ENCODE peak calls at places on chromosomes 11 and 22, in five cellular contexts. D, Q, U, Y and W are unnamed samples.

GRCh38 chr22:17218341-17218740 is 894 bp downstream of the ADA2 start:
- DNase-seq in U (no peak), D (no peak), Q (no peak), Y (no peak), W (no peak)

GRCh38 chr11:108853864-108854263 is 189.0 kb downstream of the DDX10 start:
- DNase-seq in Q (no peak), Y (no peak), U (no peak), D (no peak), W (peak)

GRCh38 chr22:37063436-37064420 is 12.2 kb downstream of the KCTD17 start:
- DNase-seq in Q (no peak), U (no peak), Y (no peak), D (no peak), W (peak)

GRCh38 chr11:70477607-70478006 is 79.3 kb downstream of the CTTN start:
- DNase-seq in U (no peak), Q (no peak), D (no peak), Y (peak), W (no peak)

GRCh38 chr11:17607083-17607429 is 60.0 kb downstream of the OTOG start:
- DNase-seq in Q (no peak), D (no peak), U (no peak), Y (no peak), W (no peak)

GRCh38 chr11:116875194-116875593 is 37.8 kb upstream of the APOA1 start:
- DNase-seq in D (no peak), U (no peak), Y (no peak), Q (no peak), W (no peak)

GRCh38 chr11:5610446-5610845 is 14.0 kb downstream of the TRIM6 start:
- DNase-seq in Y (no peak), D (no peak), U (no peak), Q (no peak), W (no peak)

GRCh38 chr11:62909107-62909894 is 11.9 kb downstream of the CHRM1 start:
- DNase-seq in D (peak), Y (peak), Q (peak), U (peak), W (peak)

GRCh38 chr22:27952779-27953178 is 33.7 kb upstream of the PITPNB start:
- DNase-seq in Q (no peak), Y (no peak), U (no peak), D (no peak), W (no peak)

GRCh38 chr11:2203440-2204259 is 32.0 kb upstream of the TH start:
- DNase-seq in Y (peak), Q (no peak), U (no peak), D (peak), W (no peak)

GRCh38 chr11:8403310-8403709 is 139.6 kb upstream of the LMO1 start:
- DNase-seq in D (no peak), Y (no peak), U (no peak), Q (no peak), W (peak)
- TF ChIP-seq JUND in D (no peak), Y (no peak), U (no peak), Q (no peak), W (no peak)

GRCh38 chr11:27718346-27718852 is 18.1 kb upstream of the BDNF start:
- DNase-seq in Q (peak), D (no peak), Y (peak), U (peak), W (no peak)
- TF ChIP-seq JUND in Q (no peak), D (no peak), Y (no peak), U (no peak), W (no peak)

DNA sequence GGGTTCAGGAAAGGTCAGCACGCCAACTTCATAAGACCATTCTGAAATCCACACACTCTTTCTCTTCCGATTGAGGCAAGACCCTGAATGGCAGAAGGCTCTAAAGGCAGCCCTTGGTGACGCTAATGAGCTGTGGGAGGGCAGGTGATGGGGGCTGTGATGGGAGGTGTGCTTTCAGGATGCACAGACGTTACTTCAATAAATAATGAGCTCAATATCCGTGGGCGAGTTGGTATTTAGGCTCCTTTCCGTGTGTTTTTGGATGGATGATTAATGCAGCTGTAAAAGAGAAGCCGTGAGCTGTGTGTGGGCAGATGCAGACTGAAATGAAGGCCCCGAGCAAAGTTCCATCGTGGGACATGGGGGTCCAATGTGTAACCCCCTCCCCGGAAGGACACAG is 130.6 kb upstream of the CSNK2A3 start:
- DNase-seq in U (no peak), D (no peak), Y (no peak), Q (no peak), W (no peak)
- TF ChIP-seq JUND in U (no peak), D (no peak), Y (no peak), Q (no peak), W (no peak)

DNA sequence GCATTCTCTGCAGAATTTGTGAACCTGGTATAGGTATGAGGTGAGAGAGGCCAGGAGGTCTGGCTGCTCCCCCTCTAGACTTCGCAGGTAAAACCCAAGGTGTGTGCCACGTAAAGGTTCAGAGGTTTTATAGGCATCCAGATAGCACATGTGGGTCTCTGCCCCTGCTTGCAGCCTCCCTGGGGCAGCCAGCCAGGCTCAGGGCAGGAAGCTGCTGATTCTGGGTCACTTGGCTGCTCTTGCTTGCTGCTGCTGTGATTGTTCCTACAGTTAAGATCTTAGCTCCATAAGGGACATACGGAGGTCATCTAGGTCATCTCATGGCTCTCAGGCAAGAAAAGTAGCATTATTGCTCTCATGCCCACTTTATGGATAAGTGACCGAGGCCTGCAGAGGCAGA is 30.2 kb downstream of the ZBTB16 start:
- DNase-seq in D (no peak), Y (no peak), Q (no peak), U (no peak), W (no peak)
- TF ChIP-seq JUND in D (no peak), Y (no peak), Q (no peak), U (no peak), W (no peak)

GRCh38 chr11:68048681-68049508 is 10.1 kb downstream of the TCIRG1 start:
- DNase-seq in Q (no peak), Y (no peak), D (no peak), U (no peak), W (no peak)

GRCh38 chr11:68047437-68048290 is 8.8 kb downstream of the TCIRG1 start:
- DNase-seq in Y (no peak), D (no peak), U (no peak), Q (no peak), W (no peak)

GRCh38 chr11:68050371-68050841 is 11.6 kb downstream of the TCIRG1 start:
- DNase-seq in U (no peak), Q (peak), Y (no peak), D (no peak), W (no peak)

GRCh38 chr11:68051191-68052136 is 12.6 kb downstream of the TCIRG1 start:
- DNase-seq in U (no peak), D (no peak), Q (peak), Y (peak), W (no peak)

GRCh38 chr11:68049509-68050370 is 10.9 kb downstream of the TCIRG1 start:
- DNase-seq in Q (no peak), D (no peak), U (no peak), Y (peak), W (no peak)
- TF ChIP-seq JUND in Q (no peak), D (no peak), U (no peak), Y (no peak), W (no peak)

GRCh38 chr11:119594639-119595249 is 134.3 kb downstream of the NECTIN1 start:
- DNase-seq in Y (no peak), Q (no peak), D (peak), U (no peak), W (no peak)

GRCh38 chr11:119605137-119605675 is 123.8 kb downstream of the NECTIN1 start:
- DNase-seq in D (no peak), Y (no peak), Q (no peak), U (no peak), W (no peak)

GRCh38 chr11:119602745-119603373 is 126.1 kb downstream of the NECTIN1 start:
- DNase-seq in Q (peak), D (peak), Y (no peak), U (no peak), W (peak)

DNA sequence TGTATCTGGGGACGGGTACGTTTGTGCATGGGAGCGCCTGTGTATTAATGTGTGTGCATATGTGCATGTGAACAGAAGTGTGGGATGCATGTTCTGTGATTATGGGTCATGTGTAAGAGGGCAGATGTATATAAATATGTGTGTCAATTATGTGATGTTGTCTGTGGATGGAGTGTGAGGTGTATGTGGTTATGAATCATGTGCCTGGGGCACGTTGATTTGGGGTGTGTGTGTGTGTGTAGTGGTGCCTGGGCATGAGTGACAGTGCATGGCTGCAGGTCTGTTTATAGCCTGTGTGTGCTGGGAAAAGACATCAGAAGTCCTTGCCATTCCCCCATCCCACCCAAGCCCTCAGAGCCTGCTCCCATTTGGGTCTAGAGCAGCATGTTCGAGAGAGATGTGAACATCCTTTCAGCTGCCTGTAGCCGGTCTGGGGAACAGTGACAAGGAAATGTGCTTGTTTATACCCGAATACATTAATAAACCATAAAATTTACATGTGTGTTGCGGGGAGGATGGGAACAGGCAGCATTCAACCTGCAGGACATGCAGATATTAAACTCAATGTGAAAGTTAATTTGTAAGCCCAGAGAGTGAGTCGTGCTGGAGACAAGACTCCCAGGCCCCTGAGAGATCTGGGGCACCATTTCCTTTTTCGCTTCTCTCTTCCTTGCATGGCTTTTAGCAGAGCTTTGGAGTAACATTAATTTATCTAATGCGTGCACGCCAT is 129.0 kb downstream of the NECTIN1 start:
- DNase-seq in D (no peak), U (no peak), Y (no peak), Q (no peak), W (no peak)
- TF ChIP-seq JUND in D (no peak), U (no peak), Y (no peak), Q (no peak), W (no peak)

DNA sequence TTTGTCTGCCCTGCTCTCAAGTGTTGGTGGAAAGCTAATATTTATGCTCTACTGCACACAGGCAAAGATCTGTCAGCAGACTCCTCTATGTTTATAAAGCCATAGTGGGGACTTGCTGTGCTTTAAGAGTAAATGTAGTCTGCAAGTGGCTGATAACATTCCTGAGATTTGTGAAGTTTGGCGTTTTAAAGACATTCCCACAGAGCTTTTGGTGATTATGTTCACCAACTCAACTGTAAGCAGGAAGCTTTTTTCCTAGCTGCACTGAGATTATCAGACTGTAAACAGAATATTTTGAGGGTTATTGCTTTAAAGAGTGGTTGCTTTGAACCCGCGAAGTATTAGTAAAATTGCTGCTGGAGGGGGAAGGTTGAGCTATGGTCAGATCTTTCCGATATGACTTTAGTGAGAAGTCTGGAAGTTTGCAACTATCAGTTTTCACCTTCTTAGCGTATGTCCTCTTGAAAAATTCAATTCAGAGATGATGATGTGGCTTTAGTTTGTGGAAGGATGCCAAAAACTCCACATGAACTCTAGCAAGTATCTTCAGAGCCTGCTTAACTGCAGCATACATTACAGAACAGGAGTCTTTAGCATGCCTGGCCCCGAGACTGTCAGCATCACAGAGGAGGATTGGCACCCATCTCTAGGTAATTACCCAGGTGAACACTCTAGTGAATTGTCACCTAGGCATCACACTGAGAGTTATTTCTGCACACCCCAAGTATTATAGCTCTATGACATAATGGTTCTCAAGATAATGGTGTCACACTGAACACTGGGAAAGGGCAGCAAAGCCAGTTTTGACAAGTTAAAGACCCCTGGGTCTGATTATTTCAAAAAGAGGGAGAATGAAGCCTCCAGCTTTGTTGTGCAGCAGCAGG is 89.9 kb downstream of the MTNR1B start:
- DNase-seq in U (no peak), Q (no peak), Y (no peak), D (no peak), W (no peak)
- TF ChIP-seq JUND in U (no peak), Q (no peak), Y (peak), D (no peak), W (no peak)

GRCh38 chr11:65696802-65697552 is 15.1 kb upstream of the KAT5 start:
- DNase-seq in U (no peak), Y (no peak), Q (no peak), D (no peak), W (no peak)

GRCh38 chr11:65699306-65699705 is 12.7 kb upstream of the KAT5 start:
- DNase-seq in U (no peak), Y (no peak), D (no peak), Q (no peak), W (no peak)

GRCh38 chr11:65698205-65698604 is 13.8 kb upstream of the KAT5 start:
- DNase-seq in Y (no peak), D (no peak), U (no peak), Q (no peak), W (no peak)

GRCh38 chr11:65692367-65692766 is 19.7 kb upstream of the KAT5 start:
- DNase-seq in Q (no peak), U (no peak), D (no peak), Y (no peak), W (no peak)

DNA sequence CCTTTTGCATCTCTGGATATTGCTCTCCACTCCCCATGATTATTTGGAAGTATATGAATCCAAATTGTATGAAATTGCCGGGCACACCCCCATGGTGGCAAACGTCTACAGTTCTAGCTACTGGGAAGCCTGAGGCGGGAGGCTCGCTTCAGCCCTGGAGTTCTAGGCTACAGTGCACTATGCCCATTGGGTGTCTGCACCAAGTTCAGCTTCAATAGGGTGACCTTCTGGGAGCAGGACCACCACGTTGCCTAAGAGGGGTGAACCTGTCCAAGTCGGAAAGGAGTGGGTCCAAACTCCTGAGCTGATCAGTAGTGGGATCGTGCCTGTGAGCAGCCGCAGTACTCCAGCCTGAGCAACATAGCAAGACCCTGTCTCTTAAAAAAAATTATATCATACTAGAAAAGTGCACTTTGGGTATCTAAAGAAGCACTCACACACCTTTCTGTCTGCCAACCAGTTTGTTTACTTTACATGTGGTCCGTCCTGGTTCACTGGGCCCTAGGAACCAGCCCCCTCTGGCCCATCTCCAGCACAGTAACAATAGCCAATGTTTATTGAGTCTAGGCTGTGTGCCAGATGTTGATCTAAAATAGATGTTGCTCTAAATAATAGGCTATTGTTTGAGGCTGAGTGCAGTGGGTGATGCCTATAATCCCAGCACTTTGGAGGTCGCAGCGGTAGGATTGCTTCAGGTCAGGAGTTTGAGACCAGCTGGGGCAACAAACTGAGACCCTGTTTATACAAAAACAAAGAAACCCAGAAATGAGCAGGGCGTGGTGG is 16.4 kb upstream of the KAT5 start:
- DNase-seq in Q (no peak), D (peak), Y (no peak), U (peak), W (peak)
- TF ChIP-seq JUND in Q (no peak), D (no peak), Y (no peak), U (no peak), W (no peak)

GRCh38 chr22:42841444-42841843 is 15.6 kb downstream of the ARFGAP3 start:
- DNase-seq in Y (no peak), U (no peak), Q (no peak), D (no peak), W (no peak)

GRCh38 chr22:42833104-42833503 is 24.0 kb downstream of the ARFGAP3 start:
- DNase-seq in D (no peak), Q (no peak), Y (no peak), U (no peak), W (no peak)

GRCh38 chr22:42834177-42834949 is 22.7 kb downstream of the ARFGAP3 start:
- DNase-seq in U (no peak), Y (no peak), Q (no peak), D (no peak), W (no peak)

GRCh38 chr22:42836026-42836425 is 21.0 kb downstream of the ARFGAP3 start:
- DNase-seq in Y (no peak), D (no peak), U (no peak), Q (no peak), W (no peak)

GRCh38 chr22:42837556-42837955 is 19.5 kb downstream of the ARFGAP3 start:
- DNase-seq in D (no peak), Q (no peak), U (no peak), Y (no peak), W (no peak)
- TF ChIP-seq JUND in D (no peak), Q (no peak), U (no peak), Y (no peak), W (no peak)